ENCODE peak calls at places on chromosomes 16 and 17, in nine cellular contexts. B, E, Y, A, V, S, N, R and C are unnamed samples.

GRCh38 chr17:15233022-15233805 is 31.9 kb downstream of the PMP22 start:
- DNase-seq in A (no peak), E (no peak), S (peak; percentile 68), R (no peak), Y (no peak), B (no peak), N (peak; percentile 40), V (no peak), C (no peak)

GRCh38 chr17:16989953-16990860 is 18.3 kb upstream of the TNFRSF13B start:
- DNase-seq in R (no peak), B (peak; percentile 16), V (no peak), N (no peak), S (peak; percentile 77), Y (no peak), A (no peak), E (no peak), C (no peak)

GRCh38 chr17:73390221-73390620 is 78.4 kb upstream of the CDC42EP4 start:
- DNase-seq in R (no peak), A (no peak), N (no peak), E (no peak), Y (no peak), S (no peak), B (no peak), V (no peak), C (no peak)

GRCh38 chr17:29357821-29358232 is 32.3 kb upstream of the TAOK1 start:
- DNase-seq in A (no peak), V (no peak), R (no peak), N (no peak), Y (no peak), E (no peak), S (no peak), B (no peak), C (no peak)

GRCh38 chr16:85750827-85751641 is at the start of gene C16orf74:
- DNase-seq in N (peak; percentile 71), V (no peak), A (no peak), B (peak; percentile 27), R (no peak), S (peak; percentile 36), E (no peak), Y (peak; percentile 89), C (peak; percentile 47)

GRCh38 chr17:21287703-21288449 is 3.4 kb downstream of the MAP2K3 start:
- DNase-seq in E (no peak), A (peak; percentile 99), N (peak; percentile 99), V (peak; percentile 100), R (peak; percentile 30), B (peak; percentile 77), S (peak; percentile 97), Y (peak; percentile 59), C (peak; percentile 76)

GRCh38 chr17:11996722-11997146 is 541 bp downstream of the ZNF18 start:
- DNase-seq in E (peak; percentile 42), V (peak; percentile 73), R (peak; percentile 2), B (peak; percentile 54), Y (no peak), A (peak; percentile 92), N (peak; percentile 63), S (peak; percentile 43), C (no peak)

GRCh38 chr16:13453938-13454553 is 465.9 kb upstream of the ERCC4 start:
- DNase-seq in R (peak; percentile 11), Y (peak; percentile 36), A (no peak), E (peak; percentile 12), V (no peak), S (peak; percentile 42), B (peak; percentile 48), N (peak; percentile 64), C (peak; percentile 28)

GRCh38 chr17:40953876-40954275 is 12.9 kb downstream of the KRT39 start:
- DNase-seq in B (no peak), N (no peak), E (no peak), R (no peak), Y (no peak), V (no peak), A (no peak), S (peak; percentile 90), C (no peak)

GRCh38 chr16:32116080-32116479 is 137.0 kb upstream of the TP53TG3D start:
- DNase-seq in V (no peak), E (no peak), R (no peak), N (peak; percentile 4), A (peak; percentile 47), B (no peak), S (no peak), Y (no peak), C (no peak)

GRCh38 chr17:67884766-67885165 is 59.5 kb downstream of the BPTF start:
- DNase-seq in A (no peak), Y (no peak), N (no peak), S (no peak), B (no peak), R (no peak), E (no peak), V (no peak), C (no peak)

GRCh38 chr16:68136515-68136914 is 51.3 kb downstream of the NFATC3 start:
- DNase-seq in A (peak; percentile 29), S (no peak), R (no peak), V (no peak), E (no peak), Y (no peak), B (no peak), N (no peak), C (no peak)

GRCh38 chr16:14576532-14576931 is 53.5 kb downstream of the PARN start:
- DNase-seq in V (no peak), R (no peak), A (no peak), S (no peak), B (no peak), E (no peak), Y (no peak), N (no peak), C (no peak)

GRCh38 chr17:74008196-74008595 is 195.3 kb upstream of the RPL38 start:
- DNase-seq in V (no peak), Y (peak; percentile 84), A (no peak), R (peak; percentile 26), B (no peak), N (peak; percentile 44), S (no peak), E (no peak), C (peak; percentile 69)

GRCh38 chr17:56499799-56500388 is 93.6 kb upstream of the NOG start:
- DNase-seq in N (peak; percentile 58), B (peak; percentile 6), A (no peak), Y (no peak), V (no peak), S (peak; percentile 21), R (no peak), E (no peak), C (no peak)

GRCh38 chr16:24255446-24256352 is at the start of gene CACNG3:
- DNase-seq in A (no peak), B (no peak), S (peak; percentile 3), R (no peak), V (no peak), Y (peak; percentile 38), E (no peak), N (peak; percentile 66), C (no peak)

GRCh38 chr17:10875411-10875810 is 37.5 kb upstream of the PIRT start:
- DNase-seq in S (no peak), N (peak; percentile 12), Y (no peak), V (no peak), E (no peak), B (no peak), R (no peak), A (no peak), C (no peak)

GRCh38 chr17:47918003-47918402 is 22.0 kb downstream of the SP2 start:
- DNase-seq in R (no peak), V (no peak), N (no peak), Y (no peak), A (no peak), B (no peak), S (no peak), E (no peak), C (no peak)

GRCh38 chr16:84233748-84234147 is 6.1 kb downstream of the KCNG4 start:
- DNase-seq in Y (no peak), R (no peak), B (no peak), S (no peak), V (no peak), E (no peak), N (no peak), A (no peak), C (no peak)

GRCh38 chr17:19706791-19707727 is 9.3 kb downstream of the SLC47A2 start:
- DNase-seq in V (peak; percentile 42), E (no peak), N (no peak), R (no peak), B (peak; percentile 98), S (no peak), Y (peak; percentile 27), A (no peak), C (peak; percentile 93)